ENCODE peak calls at places on chromosomes 12 and 14, in eight cellular contexts. R is stimulated activated CD4-positive, alpha-beta T cell treated with anti-CD3 and anti-CD28 coated beads, Interleukin-15, amount 100 ng/mL, for 1 hour; Q is endodermal cell; E is heart right ventricle; H is neural crest cell; N is breast epithelium; F is G401; B is activated CD4-positive, alpha-beta T cell treated with anti-CD3 and anti-CD28 coated beads for 1 hour. U is an unnamed sample.

GRCh38 chr14:24074625-24075484 is 3.5 kb downstream of the CPNE6 start:
- DNase-seq in R (no peak), Q (no peak), E (no peak), H (no peak), N (no peak), F (no peak), B (no peak), U (no peak)

GRCh38 chr12:25186788-25187397 is 8.1 kb downstream of the DNAI7 start:
- DNase-seq in R (no peak), Q (no peak), E (no peak), H (no peak), N (no peak), F (no peak), B (no peak), U (peak; percentile 14)

GRCh38 chr14:68312884-68313725 is 479.8 kb downstream of the ZFP36L1 start:
- DNase-seq in R (peak; percentile 6), Q (peak; percentile 47), E (no peak), H (no peak), N (no peak), F (no peak), B (no peak), U (no peak)

GRCh38 chr12:58026892-58027891 is 85.8 kb downstream of the ATP23 start:
- DNase-seq in R (no peak), Q (no peak), E (no peak), H (no peak), N (no peak), F (no peak), B (no peak), U (no peak)

GRCh38 chr14:104898195-104898558 is 26.5 kb upstream of the PLD4 start:
- DNase-seq in R (no peak), Q (peak; percentile 36), E (no peak), H (no peak), N (no peak), F (no peak), B (no peak), U (no peak)

GRCh38 chr12:52790427-52791270 is 5.3 kb downstream of the KRT3 start:
- DNase-seq in R (no peak), Q (no peak), E (no peak), H (no peak), N (no peak), F (no peak), B (no peak), U (no peak)

GRCh38 chr12:11862794-11863193 is 207.9 kb upstream of the BCL2L14 start:
- DNase-seq in R (no peak), Q (peak; percentile 41), E (peak; percentile 51), H (no peak), N (no peak), F (no peak), B (no peak), U (peak; percentile 67)

GRCh38 chr12:68792952-68793351 is 15.0 kb upstream of the MDM2 start:
- DNase-seq in R (no peak), Q (peak; percentile 76), E (no peak), H (no peak), N (no peak), F (no peak), B (no peak), U (peak; percentile 62)

GRCh38 chr14:51095854-51096823 is 1.2 kb upstream of the TRIM9 start:
- DNase-seq in R (peak; percentile 1), Q (no peak), E (peak; percentile 5), H (no peak), N (no peak), F (peak; percentile 75), B (no peak), U (peak; percentile 38)